ENCODE peak calls at places on chromosomes 5 and 9, in five cellular contexts. I is stimulated activated CD8-positive, alpha-beta memory T cell treated with anti-CD3 and anti-CD28 coated beads, Interleukin-2, amount 100 ng/mL, for 48 hours; P is activated CD8-positive, alpha-beta T cell treated with anti-CD3 and anti-CD28 coated beads, Interleukin-2, amount 10 ng/mL, durations not matched to agents 7 days and 5 days; O is C1 segment of cervical spinal cord; C is ELR. W is an unnamed sample.
A peak's percentile ranks its signal among the peaks of the same experiment; 100 is the strongest.

GRCh38 chr5:118854819-118855218 is 133.5 kb downstream of the DTWD2 start:
- DNase-seq in I (no peak), P (no peak), O (no peak), C (no peak), W (no peak)

GRCh38 chr5:157890825-157891587 is 32.1 kb upstream of the CLINT1 start:
- DNase-seq in I (no peak), P (peak; percentile 21), O (no peak), C (no peak), W (no peak)

GRCh38 chr5:139418804-139419203 is 14.9 kb upstream of the SPATA24 start:
- DNase-seq in I (no peak), P (no peak), O (no peak), C (no peak), W (no peak)

GRCh38 chr5:172438304-172438652 is 16.0 kb downstream of the SH3PXD2B start:
- DNase-seq in I (no peak), P (no peak), O (peak; percentile 57), C (no peak), W (peak; percentile 81)

GRCh38 chr5:65926893-65927292 is 518 bp downstream of the ERBIN start:
- DNase-seq in I (no peak), P (peak; percentile 39), O (no peak), C (peak; percentile 49), W (no peak)

GRCh38 chr5:73564018-73564417 is 1.4 kb downstream of the ANKRA2 start:
- DNase-seq in I (no peak), P (no peak), O (no peak), C (peak; percentile 27), W (no peak)

GRCh38 chr9:80797841-80798688 is 891.3 kb downstream of the TLE1 start:
- DNase-seq in I (no peak), P (no peak), O (no peak), C (no peak), W (peak; percentile 71)

GRCh38 chr5:92514901-92515300 is 1066.1 kb downstream of the NR2F1-AS1 start:
- DNase-seq in I (no peak), P (no peak), O (no peak), C (no peak), W (no peak)

GRCh38 chr5:10301266-10301665 is 6.4 kb downstream of the CMBL start:
- DNase-seq in I (no peak), P (no peak), O (no peak), C (no peak), W (no peak)

GRCh38 chr5:138610468-138611294 is 35.5 kb upstream of the HSPA9 start:
- DNase-seq in I (no peak), P (no peak), O (peak; percentile 45), C (no peak), W (peak; percentile 43)

GRCh38 chr5:170420809-170421412 is 31.7 kb upstream of the KCNMB1 start:
- DNase-seq in I (no peak), P (peak; percentile 69), O (peak; percentile 38), C (peak; percentile 68), W (peak; percentile 77)

GRCh38 chr5:128213340-128213739 is 129.8 kb downstream of the SLC12A2 start:
- DNase-seq in I (peak; percentile 17), P (peak; percentile 58), O (no peak), C (peak; percentile 73), W (peak; percentile 76)

GRCh38 chr5:148626986-148627385 is 27.3 kb downstream of the HTR4 start:
- DNase-seq in I (no peak), P (no peak), O (no peak), C (no peak), W (no peak)

GRCh38 chr9:128045876-128046275 is 21.2 kb downstream of the NAIF1 start:
- DNase-seq in I (no peak), P (no peak), O (no peak), C (no peak), W (no peak)

GRCh38 chr9:91004484-91004883 is 202.9 kb downstream of the SYK start:
- DNase-seq in I (no peak), P (no peak), O (no peak), C (no peak), W (no peak)

GRCh38 chr5:151592855-151593408 is 1.8 kb upstream of the FAT2 start:
- DNase-seq in I (no peak), P (no peak), O (no peak), C (peak; percentile 15), W (no peak)

GRCh38 chr5:83281658-83282057 is 189.9 kb upstream of the VCAN start:
- DNase-seq in I (no peak), P (no peak), O (no peak), C (peak; percentile 53), W (no peak)

GRCh38 chr5:154038241-154038603 is 488 bp downstream of the FAM114A2 start:
- DNase-seq in I (no peak), P (peak; percentile 63), O (peak; percentile 39), C (peak; percentile 49), W (no peak)

GRCh38 chr5:175343292-175343691 is 100.7 kb downstream of the DRD1 start:
- DNase-seq in I (no peak), P (no peak), O (no peak), C (no peak), W (no peak)

GRCh38 chr5:41856644-41857491 is 13.4 kb downstream of the OXCT1 start:
- DNase-seq in I (peak; percentile 17), P (peak; percentile 75), O (no peak), C (peak; percentile 75), W (peak; percentile 81)

GRCh38 chr9:127283917-127284316 is 19.3 kb downstream of the GARNL3 start:
- DNase-seq in I (no peak), P (peak; percentile 44), O (peak; percentile 9), C (peak; percentile 47), W (peak; percentile 44)

GRCh38 chr5:134263801-134264200 is 37.9 kb upstream of the PPP2CA start:
- DNase-seq in I (no peak), P (no peak), O (no peak), C (no peak), W (no peak)

GRCh38 chr5:127609016-127609415 is 39.9 kb upstream of the CTXN3 start:
- DNase-seq in I (no peak), P (no peak), O (no peak), C (no peak), W (no peak)

GRCh38 chr9:108049671-108050494 is 560.3 kb upstream of the KLF4 start:
- DNase-seq in I (no peak), P (no peak), O (no peak), C (no peak), W (no peak)

GRCh38 chr5:128494516-128494915 is 43.5 kb downstream of the FBN2 start:
- DNase-seq in I (no peak), P (no peak), O (no peak), C (peak; percentile 40), W (no peak)

W was measured in midbrain.